ENCODE peak calls at places on chromosomes 12 and 14, in four cellular contexts. K is hippocampal formation; R is activated naive CD8-positive, alpha-beta T cell treated with anti-CD3 and anti-CD28 coated beads, Interleukin-2, amount 50 U/mL, for 24 hours; N is T-helper 2 cell. O is an unnamed sample.

GRCh38 chr14:65961004-65961403 is 525.2 kb upstream of the CCDC196 start:
- DNase-seq in R (peak), N (peak), K (no peak), O (peak)

GRCh38 chr12:14416658-14417057 is 51.2 kb downstream of the ATF7IP start:
- DNase-seq in N (no peak), R (no peak), K (peak), O (peak)

GRCh38 chr12:53231859-53232640 is at the start of gene RARG:
- DNase-seq in N (peak), K (no peak), R (peak), O (peak)

GRCh38 chr12:85843606-85844325 is 7.6 kb upstream of the RASSF9 start:
- DNase-seq in N (no peak), R (no peak), K (no peak), O (no peak)

GRCh38 chr12:118377891-118378470 is 1.6 kb downstream of the SUDS3 start:
- DNase-seq in N (peak), K (no peak), R (peak), O (no peak)

GRCh38 chr12:71397433-71397954 is 42.1 kb upstream of the LGR5 start:
- DNase-seq in R (no peak), N (no peak), K (no peak), O (peak)

GRCh38 chr12:133106253-133106652 is 23.8 kb downstream of the ZNF891 start:
- DNase-seq in K (no peak), R (no peak), N (no peak), O (peak)

GRCh38 chr12:12788131-12788530 is 2.7 kb downstream of the APOLD1 start:
- DNase-seq in K (no peak), N (no peak), R (no peak), O (no peak)